ENCODE peak calls at places on chromosomes 3 and 15, in five cellular contexts. One of them, this sample, is unnamed.

GRCh38 chr15:40776537-40777141 is 6.9 kb downstream of the C15orf62 start:
- DNase-seq in NCI-H2081: no peak
- DNase-seq in ecto neural progenitor cell: no peak
- DNase-seq in HepG2: no peak
- DNase-seq in stimulated activated CD8-positive, alpha-beta memory T cell treated with anti-CD3 and anti-CD28 coated beads, Interleukin-15, amount 100 ng/mL, for 4 hours: peak
- DNase-seq in this sample: no peak

GRCh38 chr3:110814170-110815007 is 257.2 kb upstream of the NECTIN3 start:
- DNase-seq in NCI-H2081: no peak
- DNase-seq in ecto neural progenitor cell: no peak
- DNase-seq in HepG2: no peak
- DNase-seq in stimulated activated CD8-positive, alpha-beta memory T cell treated with anti-CD3 and anti-CD28 coated beads, Interleukin-15, amount 100 ng/mL, for 4 hours: no peak
- DNase-seq in this sample: no peak

GRCh38 chr3:127143172-127143571 is 49.8 kb upstream of the PRR23E start:
- DNase-seq in NCI-H2081: no peak
- DNase-seq in ecto neural progenitor cell: no peak
- DNase-seq in HepG2: no peak
- DNase-seq in stimulated activated CD8-positive, alpha-beta memory T cell treated with anti-CD3 and anti-CD28 coated beads, Interleukin-15, amount 100 ng/mL, for 4 hours: no peak
- DNase-seq in this sample: no peak

GRCh38 chr3:127373701-127374625 is 86.1 kb upstream of the PRR20G start:
- DNase-seq in NCI-H2081: peak
- DNase-seq in ecto neural progenitor cell: no peak
- DNase-seq in HepG2: no peak
- DNase-seq in stimulated activated CD8-positive, alpha-beta memory T cell treated with anti-CD3 and anti-CD28 coated beads, Interleukin-15, amount 100 ng/mL, for 4 hours: no peak
- DNase-seq in this sample: no peak

GRCh38 chr3:142028174-142028833 is 121.0 kb downstream of the TFDP2 start:
- DNase-seq in NCI-H2081: peak
- DNase-seq in ecto neural progenitor cell: no peak
- DNase-seq in HepG2: no peak
- DNase-seq in stimulated activated CD8-positive, alpha-beta memory T cell treated with anti-CD3 and anti-CD28 coated beads, Interleukin-15, amount 100 ng/mL, for 4 hours: no peak
- DNase-seq in this sample: no peak

GRCh38 chr3:130935761-130936160 is 41.9 kb downstream of the ATP2C1 start:
- DNase-seq in NCI-H2081: no peak
- DNase-seq in ecto neural progenitor cell: no peak
- DNase-seq in HepG2: no peak
- DNase-seq in stimulated activated CD8-positive, alpha-beta memory T cell treated with anti-CD3 and anti-CD28 coated beads, Interleukin-15, amount 100 ng/mL, for 4 hours: no peak
- DNase-seq in this sample: no peak

GRCh38 chr15:56985871-56986270 is 67.4 kb downstream of the TCF12 start:
- DNase-seq in NCI-H2081: no peak
- DNase-seq in ecto neural progenitor cell: no peak
- DNase-seq in HepG2: no peak
- DNase-seq in stimulated activated CD8-positive, alpha-beta memory T cell treated with anti-CD3 and anti-CD28 coated beads, Interleukin-15, amount 100 ng/mL, for 4 hours: no peak
- DNase-seq in this sample: no peak

GRCh38 chr15:69604050-69604378 is 151.4 kb downstream of the RPLP1 start:
- DNase-seq in NCI-H2081: peak
- DNase-seq in ecto neural progenitor cell: no peak
- DNase-seq in HepG2: peak
- DNase-seq in stimulated activated CD8-positive, alpha-beta memory T cell treated with anti-CD3 and anti-CD28 coated beads, Interleukin-15, amount 100 ng/mL, for 4 hours: no peak
- DNase-seq in this sample: no peak

GRCh38 chr3:24773798-24774197 is 279.1 kb upstream of the THRB start:
- DNase-seq in NCI-H2081: peak
- DNase-seq in ecto neural progenitor cell: peak
- DNase-seq in HepG2: peak
- DNase-seq in stimulated activated CD8-positive, alpha-beta memory T cell treated with anti-CD3 and anti-CD28 coated beads, Interleukin-15, amount 100 ng/mL, for 4 hours: no peak
- DNase-seq in this sample: peak

GRCh38 chr3:29683306-29683993 is 402.6 kb downstream of the RBMS3 start:
- DNase-seq in NCI-H2081: no peak
- DNase-seq in ecto neural progenitor cell: no peak
- DNase-seq in HepG2: no peak
- DNase-seq in stimulated activated CD8-positive, alpha-beta memory T cell treated with anti-CD3 and anti-CD28 coated beads, Interleukin-15, amount 100 ng/mL, for 4 hours: no peak
- DNase-seq in this sample: no peak

GRCh38 chr3:16801698-16802097 is 83.1 kb upstream of the PLCL2 start:
- DNase-seq in NCI-H2081: no peak
- DNase-seq in ecto neural progenitor cell: no peak
- DNase-seq in HepG2: no peak
- DNase-seq in stimulated activated CD8-positive, alpha-beta memory T cell treated with anti-CD3 and anti-CD28 coated beads, Interleukin-15, amount 100 ng/mL, for 4 hours: no peak
- DNase-seq in this sample: no peak

GRCh38 chr3:69411331-69411730 is 25.4 kb upstream of the FRMD4B start:
- DNase-seq in NCI-H2081: no peak
- DNase-seq in ecto neural progenitor cell: no peak
- DNase-seq in HepG2: no peak
- DNase-seq in stimulated activated CD8-positive, alpha-beta memory T cell treated with anti-CD3 and anti-CD28 coated beads, Interleukin-15, amount 100 ng/mL, for 4 hours: no peak
- DNase-seq in this sample: no peak

GRCh38 chr15:39976291-39977274 is 42.7 kb downstream of the EIF2AK4 start:
- DNase-seq in NCI-H2081: peak
- DNase-seq in ecto neural progenitor cell: peak
- DNase-seq in HepG2: peak
- DNase-seq in stimulated activated CD8-positive, alpha-beta memory T cell treated with anti-CD3 and anti-CD28 coated beads, Interleukin-15, amount 100 ng/mL, for 4 hours: peak
- DNase-seq in this sample: peak

GRCh38 chr3:184325715-184326114 is 11.3 kb downstream of the EIF4G1 start:
- DNase-seq in NCI-H2081: no peak
- DNase-seq in ecto neural progenitor cell: no peak
- DNase-seq in HepG2: no peak
- DNase-seq in stimulated activated CD8-positive, alpha-beta memory T cell treated with anti-CD3 and anti-CD28 coated beads, Interleukin-15, amount 100 ng/mL, for 4 hours: no peak
- DNase-seq in this sample: no peak

GRCh38 chr15:99447497-99448371 is 118.0 kb upstream of the MEF2A start:
- DNase-seq in NCI-H2081: no peak
- DNase-seq in ecto neural progenitor cell: peak
- DNase-seq in HepG2: no peak
- DNase-seq in stimulated activated CD8-positive, alpha-beta memory T cell treated with anti-CD3 and anti-CD28 coated beads, Interleukin-15, amount 100 ng/mL, for 4 hours: no peak
- DNase-seq in this sample: no peak

GRCh38 chr3:69558912-69559311 is 173.0 kb upstream of the FRMD4B start:
- DNase-seq in NCI-H2081: peak
- DNase-seq in ecto neural progenitor cell: no peak
- DNase-seq in HepG2: no peak
- DNase-seq in stimulated activated CD8-positive, alpha-beta memory T cell treated with anti-CD3 and anti-CD28 coated beads, Interleukin-15, amount 100 ng/mL, for 4 hours: no peak
- DNase-seq in this sample: no peak

GRCh38 chr3:191460360-191460759 is 603 bp upstream of the PYDC2 start:
- DNase-seq in NCI-H2081: no peak
- DNase-seq in ecto neural progenitor cell: no peak
- DNase-seq in HepG2: no peak
- DNase-seq in stimulated activated CD8-positive, alpha-beta memory T cell treated with anti-CD3 and anti-CD28 coated beads, Interleukin-15, amount 100 ng/mL, for 4 hours: no peak
- DNase-seq in this sample: no peak

GRCh38 chr3:159667261-159667660 is 321.4 kb upstream of the IL12A start:
- DNase-seq in NCI-H2081: no peak
- DNase-seq in ecto neural progenitor cell: no peak
- DNase-seq in HepG2: no peak
- DNase-seq in stimulated activated CD8-positive, alpha-beta memory T cell treated with anti-CD3 and anti-CD28 coated beads, Interleukin-15, amount 100 ng/mL, for 4 hours: no peak
- DNase-seq in this sample: no peak

GRCh38 chr3:191628561-191628960 is 167.6 kb downstream of the PYDC2 start:
- DNase-seq in NCI-H2081: no peak
- DNase-seq in ecto neural progenitor cell: no peak
- DNase-seq in HepG2: no peak
- DNase-seq in stimulated activated CD8-positive, alpha-beta memory T cell treated with anti-CD3 and anti-CD28 coated beads, Interleukin-15, amount 100 ng/mL, for 4 hours: no peak
- DNase-seq in this sample: no peak

GRCh38 chr3:48765376-48765775 is 48.4 kb upstream of the IP6K2 start:
- DNase-seq in NCI-H2081: peak
- DNase-seq in ecto neural progenitor cell: no peak
- DNase-seq in HepG2: peak
- DNase-seq in stimulated activated CD8-positive, alpha-beta memory T cell treated with anti-CD3 and anti-CD28 coated beads, Interleukin-15, amount 100 ng/mL, for 4 hours: no peak
- DNase-seq in this sample: no peak

This sample was measured in glutamatergic neuron.